ENCODE peak calls at places on chromosomes 4 and X, in six cellular contexts. C, N, R, Z, Q and M are unnamed samples. For H3K9me3, the result is how much of the 10 kb centered on the place peaks cover.

GRCh38 chr4:84856468-84856867 is 110.0 kb downstream of the WDFY3 start:
- DNase-seq in C (no peak), N (no peak), R (no peak), Z (no peak), Q (no peak), M (no peak)

GRCh38 chrX:130058667-130059066 is 51.6 kb downstream of the ELF4 start:
- DNase-seq in C (no peak), N (no peak), R (no peak), Z (no peak), Q (no peak), M (no peak)

GRCh38 chr4:77306496-77306895 is 149.5 kb downstream of the CCNG2 start:
- DNase-seq in C (no peak), N (no peak), R (no peak), Z (no peak), Q (no peak), M (no peak)

GRCh38 chrX:19839770-19840254 is 47.6 kb downstream of the SH3KBP1 start:
- DNase-seq in C (no peak), N (no peak), R (no peak), Z (no peak), Q (no peak), M (no peak)

GRCh38 chrX:70257599-70258288 is 2.3 kb downstream of the P2RY4 start:
- DNase-seq in C (no peak), N (no peak), R (no peak), Z (no peak), Q (no peak), M (no peak)

GRCh38 chrX:5876984-5877655 is 351.5 kb downstream of the NLGN4X start:
- DNase-seq in C (no peak), N (no peak), R (no peak), Z (no peak), Q (no peak), M (no peak)

GRCh38 chr4:124946696-124947095 is 234.2 kb upstream of the ANKRD50 start:
- DNase-seq in C (no peak), N (no peak), R (no peak), Z (no peak), Q (no peak), M (no peak)

GRCh38 chrX:10990418-10990817 is 120.7 kb upstream of the HCCS start:
- DNase-seq in C (no peak), N (no peak), R (no peak), Z (no peak), Q (no peak), M (no peak)

GRCh38 chr4:11929080-11929479 is 500.4 kb upstream of the HS3ST1 start:
- DNase-seq in C (no peak), N (no peak), R (no peak), Z (no peak), Q (no peak), M (no peak)

GRCh38 chrX:133924548-133924947 is 60.8 kb downstream of the GPC3 start:
- DNase-seq in C (no peak), N (no peak), R (no peak), Z (no peak), Q (no peak), M (no peak)

GRCh38 chrX:129701624-129702069 is 37.1 kb upstream of the XPNPEP2 start:
- DNase-seq in C (peak), N (no peak), R (peak), Z (peak), Q (no peak), M (peak)

GRCh38 chrX:39551748-39552147 is 546.0 kb downstream of the BCOR start:
- DNase-seq in C (no peak), N (no peak), R (no peak), Z (no peak), Q (no peak), M (no peak)

GRCh38 chr4:171534391-171534790 is 278.8 kb upstream of the GALNTL6 start:
- DNase-seq in C (no peak), N (no peak), R (no peak), Z (no peak), Q (no peak), M (no peak)
- TF ChIP-seq CTCF in C (no peak), N (no peak), R (no peak), Z (no peak), Q (no peak), M (no peak)

GRCh38 chr4:19002170-19002569 is 980.6 kb upstream of the LCORL start:
- DNase-seq in C (no peak), N (no peak), R (no peak), Z (no peak), Q (no peak), M (no peak)
- H3K9me3 ChIP-seq in C (under half), N (under half), R (under half), Z (under half), Q (under half), M (under half)

DNA sequence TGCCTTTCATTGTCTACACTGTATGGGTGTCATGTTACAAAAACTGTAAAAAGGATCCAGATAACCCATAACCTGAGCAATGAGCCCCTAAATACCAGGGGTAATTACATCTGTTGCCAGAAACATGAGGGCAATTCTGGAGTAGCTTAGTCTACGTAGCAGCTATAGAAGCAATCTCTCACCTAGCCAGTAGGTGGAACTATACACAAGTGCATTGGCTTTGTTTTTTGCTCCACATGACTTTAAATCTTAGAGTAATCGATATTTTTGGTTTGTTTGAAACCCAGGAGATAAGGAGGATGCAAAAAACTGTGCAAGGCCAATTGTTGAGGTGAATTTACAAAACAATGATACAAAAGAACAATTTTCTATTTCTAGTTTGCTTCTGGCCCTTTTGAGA is 57.5 kb downstream of the GPR82 start:
- DNase-seq in C (no peak), N (no peak), R (no peak), Z (no peak), Q (no peak), M (no peak)
- TF ChIP-seq CTCF in C (peak), N (peak), R (peak), Z (peak), Q (peak), M (peak)

GRCh38 chr4:173666-174314 is 49.5 kb downstream of the ZNF718 start:
- DNase-seq in C (no peak), N (no peak), R (no peak), Z (no peak), Q (no peak), M (no peak)

GRCh38 chr4:175986-176385 is 51.7 kb downstream of the ZNF718 start:
- DNase-seq in C (no peak), N (no peak), R (no peak), Z (no peak), Q (no peak), M (no peak)

GRCh38 chr4:176995-177394 is 52.7 kb downstream of the ZNF718 start:
- DNase-seq in C (no peak), N (no peak), R (no peak), Z (no peak), Q (no peak), M (no peak)
- H3K9me3 ChIP-seq in C (half or more), N (under half), R (half or more), Z (under half), Q (under half), M (under half)

GRCh38 chrX:4642114-4642513 is 928.7 kb upstream of the PRKX start:
- DNase-seq in C (no peak), N (no peak), R (no peak), Z (no peak), Q (no peak), M (no peak)
- TF ChIP-seq CTCF in C (no peak), N (no peak), R (no peak), Z (no peak), Q (no peak), M (no peak)

GRCh38 chrX:153433781-153434285 is 12.0 kb downstream of the TREX2 start:
- DNase-seq in C (no peak), N (no peak), R (no peak), Z (no peak), Q (no peak), M (no peak)

GRCh38 chrX:153434801-153435200 is 11.1 kb downstream of the TREX2 start:
- DNase-seq in C (no peak), N (no peak), R (no peak), Z (no peak), Q (no peak), M (no peak)

GRCh38 chrX:153430796-153431195 is 15.1 kb downstream of the TREX2 start:
- DNase-seq in C (no peak), N (no peak), R (no peak), Z (no peak), Q (no peak), M (no peak)

GRCh38 chrX:153435845-153436244 is 10.0 kb downstream of the TREX2 start:
- DNase-seq in C (no peak), N (no peak), R (no peak), Z (no peak), Q (no peak), M (no peak)

DNA sequence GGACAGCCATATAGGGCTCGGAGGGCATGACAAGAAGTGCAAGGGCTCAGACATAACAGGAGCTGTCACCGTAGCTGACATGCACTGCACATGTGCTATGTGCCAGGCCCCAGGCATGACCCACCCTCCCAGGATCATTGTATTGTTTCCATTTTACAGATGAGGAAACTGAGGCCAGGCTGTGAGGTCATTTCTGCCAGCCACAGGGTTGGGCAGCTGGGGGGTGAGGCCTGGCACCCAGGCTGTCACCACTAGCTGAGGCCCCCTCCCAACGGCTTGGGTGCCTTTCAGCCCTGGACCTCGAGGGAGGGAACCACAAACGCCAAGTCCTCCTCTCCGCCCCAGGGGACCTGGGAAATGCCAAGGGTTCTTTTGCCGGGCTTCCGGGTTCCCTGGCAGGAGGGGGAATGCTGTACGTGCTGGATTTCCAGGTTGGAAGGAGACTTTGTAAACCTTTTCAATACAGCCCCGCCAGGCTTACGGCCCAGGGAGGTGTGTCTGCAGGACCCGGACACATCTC is 12.6 kb downstream of the TREX2 start:
- DNase-seq in C (no peak), N (no peak), R (no peak), Z (no peak), Q (no peak), M (no peak)
- H3K9me3 ChIP-seq in C (under half), N (under half), R (under half), Z (under half), Q (under half), M (under half)